ENCODE peak calls at places on chromosomes 12 and 14, in four cellular contexts. C, K, V and W are unnamed samples.

GRCh38 chr14:104546591-104547309 is 32.8 kb upstream of the C14orf180 start:
- DNase-seq in C (no peak), K (no peak), V (no peak), W (no peak)

GRCh38 chr12:52044284-52044983 is 6.8 kb upstream of the NR4A1 start:
- DNase-seq in C (peak; percentile 91), K (peak; percentile 94), V (no peak), W (peak; percentile 97)

GRCh38 chr12:99059824-99060526 is 414.9 kb downstream of the APAF1 start:
- DNase-seq in C (no peak), K (peak; percentile 46), V (peak; percentile 53), W (peak; percentile 44)

GRCh38 chr12:67766370-67766769 is 117.8 kb downstream of the DYRK2 start:
- DNase-seq in C (no peak), K (peak; percentile 87), V (peak; percentile 88), W (peak; percentile 56)

GRCh38 chr12:80268924-80269749 is 169.8 kb downstream of the OTOGL start:
- DNase-seq in C (no peak), K (peak; percentile 90), V (no peak), W (peak; percentile 20)

GRCh38 chr12:71865166-71865713 is 25.7 kb downstream of the TBC1D15 start:
- DNase-seq in C (no peak), K (peak; percentile 99), V (peak; percentile 29), W (peak; percentile 80)

GRCh38 chr12:50985322-50985721 is 33.0 kb downstream of the HIGD1C start:
- DNase-seq in C (no peak), K (peak; percentile 95), V (no peak), W (no peak)

GRCh38 chr14:68099348-68100045 is 279.9 kb downstream of the RAD51B start:
- DNase-seq in C (no peak), K (no peak), V (no peak), W (no peak)

GRCh38 chr12:57381693-57382220 is 49.1 kb downstream of the R3HDM2 start:
- DNase-seq in C (no peak), K (no peak), V (no peak), W (no peak)

GRCh38 chr12:54394281-54394719 is 9.8 kb upstream of the ZNF385A start:
- DNase-seq in C (peak; percentile 56), K (peak; percentile 72), V (peak; percentile 86), W (no peak)

GRCh38 chr14:34179723-34180122 is 228.8 kb upstream of the EGLN3 start:
- DNase-seq in C (peak; percentile 57), K (no peak), V (no peak), W (no peak)

GRCh38 chr12:117350140-117350539 is 11.3 kb downstream of the NOS1 start:
- DNase-seq in C (no peak), K (no peak), V (no peak), W (no peak)

GRCh38 chr12:26623136-26623535 is 209.9 kb downstream of the ITPR2 start:
- DNase-seq in C (no peak), K (no peak), V (no peak), W (no peak)

GRCh38 chr14:102727336-102728095 is 49.7 kb upstream of the TRAF3 start:
- DNase-seq in C (no peak), K (no peak), V (peak; percentile 65), W (no peak)

GRCh38 chr14:72738181-72738611 is 155.7 kb downstream of the DPF3 start:
- DNase-seq in C (peak; percentile 15), K (peak; percentile 57), V (no peak), W (no peak)

GRCh38 chr14:34843011-34843554 is 32.1 kb downstream of the BAZ1A start:
- DNase-seq in C (no peak), K (peak; percentile 73), V (peak; percentile 27), W (peak; percentile 3)

GRCh38 chr12:4858385-4858784 is 51.3 kb upstream of the KCNA1 start:
- DNase-seq in C (no peak), K (no peak), V (peak; percentile 65), W (no peak)

GRCh38 chr14:34450542-34450915 is 11.5 kb downstream of the SPTSSA start:
- DNase-seq in C (no peak), K (no peak), V (no peak), W (no peak)

GRCh38 chr14:75147423-75148071 is 20.7 kb upstream of the NEK9 start:
- DNase-seq in C (peak; percentile 69), K (peak; percentile 84), V (peak; percentile 98), W (no peak)

GRCh38 chr14:29054119-29054518 is 287.5 kb downstream of the FOXG1 start:
- DNase-seq in C (no peak), K (no peak), V (no peak), W (no peak)

GRCh38 chr14:95321693-95322455 is 2.2 kb upstream of the CLMN start:
- DNase-seq in C (no peak), K (no peak), V (no peak), W (no peak)

GRCh38 chr14:68780358-68781160 is 12.3 kb downstream of the ZFP36L1 start:
- DNase-seq in C (peak; percentile 66), K (peak; percentile 82), V (peak; percentile 63), W (peak; percentile 58)

GRCh38 chr14:63875311-63875710 is 22.5 kb downstream of the SYNE2 start:
- DNase-seq in C (no peak), K (peak; percentile 23), V (no peak), W (no peak)

DNA sequence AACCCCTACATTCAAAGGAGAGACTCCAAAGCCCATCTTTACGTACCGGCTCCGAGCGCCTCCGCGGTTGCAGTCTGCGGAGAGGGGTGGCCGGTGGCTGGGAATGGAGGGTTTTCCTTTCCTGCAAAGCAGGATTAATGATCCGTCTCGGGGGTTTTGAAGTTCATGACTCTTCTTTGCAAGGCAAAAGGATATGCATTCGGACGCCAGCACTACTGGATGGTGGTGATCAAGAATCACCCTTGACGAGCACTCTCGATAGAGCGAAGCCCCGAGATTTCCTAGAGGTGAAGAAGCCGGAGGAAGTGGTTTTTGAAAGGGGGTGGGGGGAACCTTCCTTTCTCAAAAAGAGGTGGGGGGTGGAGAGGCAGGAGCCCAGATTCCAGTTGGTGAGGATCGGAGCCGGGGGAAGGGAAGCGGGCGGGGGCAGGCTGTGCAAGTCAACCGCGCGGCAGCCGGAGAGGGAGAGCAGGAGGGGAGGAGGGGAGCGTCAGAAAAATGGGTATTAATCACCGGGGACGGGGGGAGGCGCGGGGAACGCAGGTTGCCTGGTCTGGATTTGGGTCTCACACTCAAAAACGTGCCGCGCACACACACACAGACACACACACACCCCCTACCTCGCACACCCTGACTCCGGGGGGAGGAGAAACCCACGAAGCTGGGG is at the start of gene GRIN2B:
- DNase-seq in C (no peak), K (no peak), V (peak; percentile 41), W (peak; percentile 26)
- H3K4me3 ChIP-seq in C (peak within 1 kb of the TSS; percentile 44), K (no peak within 1 kb of the TSS), V (peak within 1 kb of the TSS; percentile 33), W (peak within 1 kb of the TSS; percentile 47)

GRCh38 chr12:128970110-128970509 is 116.8 kb downstream of the GLT1D1 start:
- DNase-seq in C (no peak), K (no peak), V (no peak), W (no peak)
- H3K4me3 ChIP-seq in C (no peak overlapping the region), K (no peak overlapping the region), V (no peak overlapping the region), W (no peak overlapping the region)

DNA sequence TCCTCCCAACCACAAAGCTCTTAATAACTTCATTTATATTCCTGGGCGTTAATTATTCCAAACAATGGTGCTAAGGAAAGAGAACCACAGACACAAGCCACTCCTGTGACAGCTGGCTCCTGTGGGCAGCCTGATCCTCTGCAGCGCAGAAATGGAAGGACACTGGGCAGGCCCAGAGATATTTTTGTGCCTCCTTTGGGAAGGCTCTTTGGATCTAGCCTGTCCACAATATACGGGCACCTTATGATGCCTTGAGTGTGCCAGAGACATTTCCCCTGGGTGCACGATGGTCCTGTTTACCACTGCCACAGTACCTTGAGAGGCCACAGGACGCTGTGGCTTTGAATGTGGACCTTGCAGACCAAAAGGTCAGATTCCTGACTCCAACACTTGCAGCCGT is 2.1 kb downstream of the ASB2 start:
- DNase-seq in C (no peak), K (no peak), V (no peak), W (no peak)
- H3K4me3 ChIP-seq in C (peak overlapping the region; percentile 48), K (no peak overlapping the region), V (no peak overlapping the region), W (no peak overlapping the region)

GRCh38 chr12:85834378-85834777 is 1.8 kb downstream of the RASSF9 start:
- DNase-seq in C (no peak), K (peak; percentile 29), V (peak; percentile 66), W (peak; percentile 26)
- H3K4me3 ChIP-seq in C (no peak overlapping the region), K (peak overlapping the region; percentile 86), V (no peak overlapping the region), W (no peak overlapping the region)

DNA sequence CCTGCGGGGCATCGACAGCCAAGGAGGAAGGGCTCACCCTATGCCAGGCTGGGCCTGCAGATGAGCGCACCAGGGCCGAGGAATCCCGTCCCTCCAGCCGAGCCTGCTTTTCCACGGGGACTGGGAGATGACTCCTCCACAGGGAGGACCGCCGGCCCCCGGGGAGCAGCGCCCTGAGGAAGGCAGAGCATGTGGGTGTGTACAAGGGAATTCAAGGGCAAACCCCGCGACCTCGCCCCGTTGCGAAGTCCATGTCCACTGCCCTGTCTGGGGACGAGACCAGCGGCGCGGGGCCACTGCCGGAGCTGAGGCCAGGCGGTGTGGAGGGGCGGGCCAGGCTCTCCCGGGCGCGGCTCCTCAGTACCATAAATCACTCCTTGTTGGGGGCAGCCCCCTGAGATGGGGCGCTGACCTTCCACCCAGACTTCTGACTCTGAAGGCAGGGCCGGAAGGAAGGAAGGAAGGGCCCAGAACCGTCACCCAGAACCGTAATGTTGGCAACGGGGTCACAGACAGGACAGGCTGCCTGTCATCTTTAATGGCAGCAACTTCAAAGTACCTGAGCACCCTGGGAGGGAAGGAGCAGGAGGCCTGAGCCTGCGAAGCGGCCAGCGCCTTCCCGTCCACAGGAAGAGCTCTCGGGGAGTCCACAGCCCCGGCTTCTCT is 52.6 kb downstream of the RNF34 start:
- DNase-seq in C (no peak), K (peak; percentile 77), V (no peak), W (no peak)
- H3K4me3 ChIP-seq in C (no peak overlapping the region), K (peak overlapping the region; percentile 70), V (no peak overlapping the region), W (no peak overlapping the region)